ENCODE peak calls at places on chromosomes 2 and 18, in nine cellular contexts. W is IMR-90, X is astrocyte, L is mammary epithelial cell, D is cardiac muscle cell, Q is HFF-Myc, G is body of pancreas, Z is bronchial epithelial cell, P is fibroblast of mammary gland. J is an unnamed sample.

GRCh38 chr2:164510895-164511294 is 110.4 kb downstream of the GRB14 start:
- DNase-seq in W (no peak), L (no peak), D (peak), P (no peak), X (no peak), Z (no peak), Q (no peak), G (no peak), J (peak)

GRCh38 chr2:228771719-228772254 is 499.3 kb downstream of the PID1 start:
- DNase-seq in X (no peak), Z (no peak), P (peak), Q (no peak), G (no peak), D (no peak), W (no peak), L (no peak), J (no peak)

GRCh38 chr2:86785456-86785855 is 5.3 kb downstream of the CD8A start:
- DNase-seq in L (no peak), W (no peak), G (no peak), Z (no peak), Q (no peak), X (no peak), D (no peak), P (no peak), J (no peak)

GRCh38 chr2:130337735-130338325 is 4.9 kb upstream of the IMP4 start:
- DNase-seq in W (peak), P (peak), D (peak), G (no peak), X (peak), Q (no peak), L (peak), Z (peak), J (peak)

GRCh38 chr2:216947055-216947454 is 87.2 kb upstream of the TNP1 start:
- DNase-seq in W (no peak), X (no peak), Z (no peak), G (no peak), L (no peak), Q (no peak), P (no peak), D (no peak), J (no peak)

GRCh38 chr2:84631047-84631446 is 114.7 kb downstream of the DNAH6 start:
- DNase-seq in W (peak), D (peak), Z (peak), G (no peak), Q (peak), P (peak), X (peak), L (peak), J (peak)

GRCh38 chr18:45602926-45603325 is 12.3 kb upstream of the SLC14A2 start:
- DNase-seq in P (peak), Z (peak), G (no peak), L (peak), Q (no peak), W (no peak), D (no peak), X (no peak), J (no peak)

GRCh38 chr2:208545398-208546042 is 138.9 kb downstream of the PTH2R start:
- DNase-seq in P (no peak), X (no peak), W (no peak), D (no peak), L (no peak), Z (no peak), Q (no peak), G (no peak), J (no peak)

GRCh38 chr18:57909620-57910019 is 106.5 kb upstream of the ATP8B1 start:
- DNase-seq in Q (no peak), W (no peak), L (peak), X (peak), G (no peak), P (peak), D (peak), Z (peak), J (peak)

GRCh38 chr2:3769766-3770165 is 66.4 kb downstream of the DCDC2C start:
- DNase-seq in L (no peak), X (no peak), G (no peak), P (no peak), W (peak), Z (no peak), Q (no peak), D (no peak), J (no peak)

GRCh38 chr2:167196461-167197252 is 308.4 kb downstream of the XIRP2 start:
- DNase-seq in G (peak), W (peak), L (peak), P (peak), Z (no peak), Q (no peak), D (peak), X (peak), J (peak)

GRCh38 chr18:59024829-59025228 is 114.9 kb upstream of the SEC11C start:
- DNase-seq in Z (peak), D (peak), L (no peak), X (peak), G (peak), W (peak), Q (peak), P (peak), J (peak)

GRCh38 chr18:596288-596881 is 403 bp upstream of the CLUL1 start:
- DNase-seq in X (no peak), W (no peak), Z (peak), L (peak), G (peak), Q (no peak), P (no peak), D (peak), J (no peak)

GRCh38 chr18:7565677-7566076 is 1.4 kb upstream of the PTPRM start:
- DNase-seq in X (no peak), D (no peak), Q (no peak), L (no peak), G (no peak), W (no peak), P (no peak), Z (no peak), J (no peak)

GRCh38 chr18:7567487-7568425 is 640 bp downstream of the PTPRM start:
- DNase-seq in Q (no peak), P (peak), L (peak), Z (peak), W (peak), G (peak), X (peak), D (peak), J (peak)

GRCh38 chr18:7566587-7567486 is at the start of gene PTPRM:
- DNase-seq in Q (no peak), X (peak), Z (peak), D (peak), G (peak), W (peak), L (peak), P (peak), J (peak)

GRCh38 chr18:7566244-7566586 is 901 bp upstream of the PTPRM start:
- DNase-seq in W (no peak), L (no peak), Q (no peak), P (no peak), X (no peak), Z (no peak), D (no peak), G (no peak), J (no peak)

DNA sequence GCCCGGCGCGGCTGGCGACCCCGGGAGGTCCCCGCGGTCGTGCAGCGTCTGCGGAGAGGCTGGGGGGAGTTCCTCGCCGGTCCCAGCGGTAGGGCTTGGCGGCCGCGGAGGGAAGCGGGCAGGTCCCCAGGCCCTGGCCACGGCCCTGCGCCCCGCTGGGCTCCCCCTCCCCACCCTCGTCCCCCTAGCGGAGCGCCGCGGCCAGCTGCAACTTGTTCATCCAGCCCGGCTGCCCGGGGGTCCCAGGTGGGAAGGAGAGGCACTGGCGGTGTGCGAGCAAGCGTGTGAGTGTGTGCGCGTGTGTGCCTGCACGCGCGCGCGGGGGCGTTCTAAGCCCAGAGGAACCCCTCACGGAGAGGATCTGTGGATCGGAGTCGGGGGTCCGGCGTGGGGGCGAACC is 1.3 kb downstream of the PTPRM start:
- DNase-seq in Z (no peak), D (peak), Q (no peak), L (no peak), W (peak), G (peak), X (peak), P (no peak), J (peak)
- H3K4me3 ChIP-seq in Z (peak), D (peak), Q (peak), L (peak), W (peak), G (peak), X (peak), P (peak), J (peak)

GRCh38 chr18:25350561-25351201 is 1.3 kb downstream of the ZNF521 start:
- DNase-seq in P (peak), G (no peak), D (peak), L (peak), W (peak), Q (no peak), X (peak), Z (no peak), J (peak)

GRCh38 chr18:25352629-25353005 is 651 bp upstream of the ZNF521 start:
- DNase-seq in L (no peak), X (no peak), Z (no peak), Q (no peak), W (no peak), P (no peak), G (no peak), D (no peak), J (no peak)

GRCh38 chr18:25351773-25352628 is at the start of gene ZNF521:
- DNase-seq in Q (peak), D (peak), P (peak), Z (peak), X (peak), L (peak), W (peak), G (peak), J (peak)

GRCh38 chr18:25349926-25350560 is 1.9 kb downstream of the ZNF521 start:
- DNase-seq in Q (no peak), L (no peak), W (peak), Z (no peak), G (no peak), D (peak), P (no peak), X (no peak), J (peak)

GRCh38 chr18:25351280-25351772 is 640 bp downstream of the ZNF521 start:
- DNase-seq in W (peak), G (no peak), D (no peak), P (no peak), Z (no peak), X (no peak), L (no peak), Q (no peak), J (peak)
- TF ChIP-seq CTCF in W (no peak), G (no peak), D (no peak), P (no peak), Z (no peak), X (no peak), L (no peak), Q (no peak), J (no peak)

GRCh38 chr2:227095346-227095745 is 68.7 kb downstream of the COL4A4 start:
- DNase-seq in D (peak), W (no peak), G (no peak), L (no peak), Z (no peak), P (no peak), Q (no peak), X (no peak), J (no peak)

GRCh38 chr2:227103583-227103982 is 60.4 kb downstream of the COL4A4 start:
- DNase-seq in G (peak), Q (no peak), P (no peak), L (no peak), Z (no peak), W (no peak), D (no peak), X (no peak), J (no peak)

GRCh38 chr2:227098162-227098515 is 65.9 kb downstream of the COL4A4 start:
- DNase-seq in X (no peak), G (peak), L (no peak), W (no peak), Q (no peak), Z (no peak), D (no peak), P (no peak), J (no peak)

DNA sequence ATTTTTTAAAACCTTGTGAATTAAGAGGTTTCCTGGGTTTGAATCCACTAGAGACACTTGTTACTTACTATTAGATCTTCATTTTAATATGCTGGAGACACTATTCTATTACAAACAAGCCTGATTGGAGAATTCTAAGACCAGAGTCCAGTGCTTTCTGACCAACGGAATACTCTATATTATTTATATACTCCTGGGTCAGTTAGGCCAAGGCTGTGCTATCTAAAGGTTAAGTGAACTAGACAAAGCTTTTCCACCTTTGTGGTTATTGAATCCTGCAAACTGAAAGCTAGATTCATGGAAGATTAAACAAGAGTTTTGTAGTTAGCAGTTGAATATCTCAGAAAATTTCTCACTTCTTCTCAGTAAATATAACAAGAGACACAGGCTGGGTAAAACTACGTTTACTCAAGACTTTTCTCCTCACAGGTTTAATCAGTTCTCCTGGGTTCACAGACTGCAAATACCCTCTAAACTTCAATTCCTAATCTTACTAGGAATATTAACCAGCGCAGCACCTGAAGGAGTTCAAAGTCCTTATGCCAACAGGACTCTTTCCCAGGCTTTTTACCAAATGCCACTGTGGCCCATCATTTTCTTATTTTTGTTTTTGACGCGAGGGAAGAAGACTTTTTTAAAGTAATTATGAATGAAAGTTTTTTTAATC is 66.4 kb downstream of the COL4A4 start:
- DNase-seq in X (no peak), Z (no peak), W (no peak), Q (no peak), L (no peak), G (peak), D (no peak), P (no peak), J (no peak)
- H3K4me3 ChIP-seq in X (no peak), Z (no peak), W (no peak), Q (no peak), L (no peak), G (no peak), D (no peak), P (no peak), J (no peak)

DNA sequence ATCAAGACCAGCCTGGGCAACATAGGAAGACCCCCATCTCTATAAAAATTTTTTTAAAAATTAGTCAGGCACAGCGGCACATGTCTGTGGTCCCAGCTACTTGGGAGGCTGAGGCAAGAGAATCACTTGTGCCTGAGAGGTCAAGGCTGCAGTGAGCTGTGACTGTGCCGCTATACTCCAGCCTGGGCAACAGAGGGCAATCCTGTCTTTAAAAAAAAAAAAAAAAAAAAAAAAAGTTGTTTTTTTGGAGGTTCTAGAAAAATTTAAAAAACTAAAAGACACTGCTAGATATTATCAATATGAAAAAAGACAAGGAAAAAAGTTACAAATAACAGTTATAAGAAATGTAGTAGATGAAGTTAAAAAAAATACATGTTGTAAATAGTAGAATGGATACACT is 56.1 kb upstream of the C2orf15 start:
- DNase-seq in Q (no peak), G (peak), P (peak), Z (no peak), D (peak), L (peak), W (no peak), X (no peak), J (no peak)
- TF ChIP-seq CTCF in Q (peak), G (no peak), P (peak), Z (peak), D (peak), L (peak), W (peak), X (no peak), J (peak)

GRCh38 chr18:3383381-3383915 is 66.5 kb upstream of the TGIF1 start:
- DNase-seq in W (no peak), Q (no peak), P (no peak), X (peak), G (no peak), D (peak), Z (no peak), L (no peak), J (peak)

GRCh38 chr18:3379685-3380084 is 70.3 kb upstream of the TGIF1 start:
- DNase-seq in G (no peak), W (no peak), X (no peak), L (no peak), P (no peak), Q (no peak), D (no peak), Z (no peak), J (no peak)

GRCh38 chr18:3384664-3385189 is 65.2 kb upstream of the TGIF1 start:
- DNase-seq in Q (no peak), X (no peak), W (no peak), Z (no peak), D (no peak), G (no peak), P (no peak), L (no peak), J (no peak)

GRCh38 chr18:3380384-3380961 is 69.5 kb upstream of the TGIF1 start:
- DNase-seq in W (peak), L (peak), G (peak), X (peak), Q (no peak), Z (peak), P (peak), D (peak), J (peak)
- H3K4me3 ChIP-seq in W (no peak), L (no peak), G (no peak), X (no peak), Q (no peak), Z (no peak), P (no peak), D (no peak), J (no peak)